ENCODE peak calls at places on chromosomes 4 and X, in seven cellular contexts. X, J, E, H, F, K and P are unnamed samples.

GRCh38 chr4:100340534-100341364 is 150.5 kb upstream of the DDIT4L start:
- DNase-seq in K (peak), E (no peak), J (no peak), H (no peak), X (no peak), F (no peak), P (no peak)

GRCh38 chrX:71998836-71999509 is 88.3 kb downstream of the NHSL2 start:
- DNase-seq in H (no peak), F (peak), J (no peak), E (no peak), X (peak), K (no peak), P (no peak)

GRCh38 chrX:56216332-56216731 is 15.8 kb upstream of the KLF8 start:
- DNase-seq in X (no peak), K (no peak), J (no peak), F (no peak), E (no peak), H (no peak), P (no peak)

GRCh38 chr4:177380730-177381287 is 61.4 kb downstream of the AGA start:
- DNase-seq in J (no peak), K (no peak), F (peak), X (no peak), H (no peak), E (no peak), P (no peak)

GRCh38 chrX:22889824-22890223 is 109.9 kb upstream of the DDX53 start:
- DNase-seq in K (no peak), J (no peak), H (no peak), E (no peak), X (no peak), F (no peak), P (no peak)

GRCh38 chr4:72430050-72430449 is 139.0 kb downstream of the ADAMTS3 start:
- DNase-seq in X (no peak), K (peak), F (no peak), J (no peak), H (no peak), E (no peak), P (no peak)

GRCh38 chr4:70714061-70714468 is 7.7 kb upstream of the RUFY3 start:
- DNase-seq in H (no peak), J (no peak), K (no peak), F (no peak), X (no peak), E (no peak), P (no peak)

GRCh38 chr4:165343353-165344191 is 16.1 kb downstream of the MSMO1 start:
- DNase-seq in H (no peak), J (no peak), K (no peak), X (no peak), E (no peak), F (no peak), P (no peak)

GRCh38 chrX:138073626-138074025 is 507.7 kb downstream of the ZIC3 start:
- DNase-seq in X (no peak), K (no peak), J (no peak), E (no peak), H (no peak), F (no peak), P (no peak)

GRCh38 chr4:108834167-108834566 is 71.3 kb upstream of the ETNPPL start:
- DNase-seq in K (peak), J (no peak), F (no peak), H (no peak), X (no peak), E (peak), P (no peak)

GRCh38 chrX:7346021-7346420 is 198.1 kb upstream of the PUDP start:
- DNase-seq in E (no peak), J (no peak), X (no peak), K (peak), F (no peak), H (no peak), P (no peak)

GRCh38 chr4:25826074-25826752 is 36.6 kb downstream of the SEL1L3 start:
- DNase-seq in X (no peak), J (no peak), H (no peak), E (no peak), F (no peak), K (no peak), P (no peak)

GRCh38 chr4:72318771-72319170 is 250.2 kb downstream of the ADAMTS3 start:
- DNase-seq in J (no peak), K (peak), E (no peak), X (no peak), F (no peak), H (no peak), P (no peak)

DNA sequence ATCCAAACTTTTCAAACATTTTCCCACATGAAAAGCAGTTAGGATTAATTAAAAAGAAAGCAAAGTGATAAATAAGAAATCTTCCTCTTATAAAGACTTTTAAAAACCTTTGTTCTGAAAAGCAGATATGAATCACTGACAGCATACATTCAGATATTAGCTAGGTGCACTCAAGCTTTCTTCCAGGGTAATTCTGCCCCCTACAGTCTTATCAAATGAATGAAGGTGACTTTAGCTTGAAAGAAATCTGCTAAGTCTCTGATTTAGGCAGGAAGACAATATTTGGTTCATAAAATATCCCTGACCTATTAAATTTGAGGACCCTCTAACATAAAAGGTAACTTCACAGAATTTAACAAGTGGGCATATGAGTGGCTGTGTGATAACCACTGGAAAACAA is 209.1 kb upstream of the FAM47A start:
- DNase-seq in J (no peak), K (no peak), E (no peak), F (no peak), X (no peak), H (no peak), P (no peak)
- TF ChIP-seq CTCF in J (no peak), K (no peak), E (no peak), F (no peak), X (no peak), H (no peak), P (no peak)

GRCh38 chr4:152956650-152957436 is 20.7 kb downstream of the FHDC1 start:
- DNase-seq in K (peak), J (no peak), X (no peak), H (no peak), E (peak), F (no peak), P (no peak)
- H3K27ac ChIP-seq in K (no peak), J (no peak), X (no peak), H (no peak), E (no peak), F (peak), P (no peak)

DNA sequence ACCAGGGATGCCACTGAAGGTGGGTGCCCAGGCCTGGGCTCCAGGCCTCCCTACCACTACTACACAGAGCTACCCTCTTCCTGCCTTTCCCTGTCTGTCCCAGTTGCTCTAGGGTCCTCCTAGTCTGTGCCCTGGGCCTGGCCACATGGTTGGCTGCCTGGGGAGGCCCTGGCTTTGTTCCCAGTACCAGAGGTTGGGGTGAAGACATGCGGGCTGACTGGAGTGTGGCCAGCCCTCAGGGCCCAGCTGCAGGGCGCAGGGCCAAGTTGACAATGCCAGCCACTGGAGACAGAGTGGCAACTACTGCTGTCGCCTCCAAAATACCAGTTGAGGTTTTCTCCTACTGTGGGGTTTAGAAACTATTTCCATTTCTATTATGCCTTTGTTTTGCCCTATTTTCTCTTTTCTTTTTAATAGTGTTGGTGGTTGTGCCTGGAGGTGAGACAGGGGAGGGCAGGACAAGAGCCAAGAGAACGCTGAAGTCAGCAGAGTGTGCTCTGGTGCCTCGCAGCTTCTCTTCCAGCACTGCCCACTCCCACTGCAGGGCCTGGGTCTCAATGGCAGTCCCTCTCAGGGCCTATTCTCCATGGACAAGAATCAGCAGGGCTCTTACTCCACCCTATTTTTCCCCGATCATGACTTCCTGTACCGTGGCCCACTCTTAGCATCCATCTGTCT is 32.2 kb upstream of the XPNPEP2 start:
- DNase-seq in K (no peak), X (no peak), E (no peak), J (no peak), H (no peak), F (no peak), P (no peak)
- TF ChIP-seq CTCF in K (no peak), X (no peak), E (no peak), J (no peak), H (no peak), F (no peak), P (no peak)

GRCh38 chr4:148445903-148446261 is 3.7 kb upstream of the NR3C2 start:
- DNase-seq in J (no peak), E (no peak), H (no peak), F (no peak), X (no peak), K (no peak), P (no peak)
- H3K27ac ChIP-seq in J (peak), E (no peak), H (peak), F (no peak), X (peak), K (peak), P (peak)

GRCh38 chrX:121579016-121579760 is 531.8 kb downstream of the GLUD2 start:
- DNase-seq in F (no peak), K (peak), H (no peak), J (no peak), X (no peak), E (no peak), P (no peak)
- TF ChIP-seq CTCF in F (peak), K (no peak), H (no peak), J (no peak), X (no peak), E (no peak), P (peak)